ENCODE peak calls at places on chromosomes 4 and X, in four cellular contexts. One of them, this sample, is unnamed.

GRCh38 chr4:87278335-87278794 is 44.3 kb downstream of the HSD17B13 start:
- DNase-seq in WTC11: no peak
- DNase-seq in GM12878: no peak
- DNase-seq in K562: no peak
- DNase-seq in this sample: peak

GRCh38 chr4:100175853-100176252 is 14.4 kb downstream of the DDIT4L start:
- DNase-seq in WTC11: no peak
- DNase-seq in GM12878: no peak
- DNase-seq in K562: no peak
- DNase-seq in this sample: no peak

GRCh38 chrX:68415289-68415688 is 18.0 kb downstream of the OPHN1 start:
- DNase-seq in WTC11: no peak
- DNase-seq in GM12878: no peak
- DNase-seq in K562: no peak
- DNase-seq in this sample: no peak

GRCh38 chrX:1477801-1478458 is 25.2 kb upstream of the ASMTL start:
- DNase-seq in WTC11: no peak
- DNase-seq in GM12878: no peak
- DNase-seq in K562: no peak
- DNase-seq in this sample: no peak

GRCh38 chr4:127868196-127868595 is 12.5 kb upstream of the PLK4 start:
- DNase-seq in WTC11: no peak
- DNase-seq in GM12878: no peak
- DNase-seq in K562: no peak
- DNase-seq in this sample: no peak

GRCh38 chr4:122836941-122837340 is 10.3 kb downstream of the FGF2 start:
- DNase-seq in WTC11: no peak
- DNase-seq in GM12878: no peak
- DNase-seq in K562: no peak
- DNase-seq in this sample: no peak

GRCh38 chr4:61462451-61463326 is 262.6 kb downstream of the ADGRL3 start:
- DNase-seq in WTC11: no peak
- DNase-seq in GM12878: no peak
- DNase-seq in K562: no peak
- DNase-seq in this sample: peak

GRCh38 chr4:112189754-112190153 is 41.8 kb upstream of the AP1AR start:
- DNase-seq in WTC11: no peak
- DNase-seq in GM12878: no peak
- DNase-seq in K562: no peak
- DNase-seq in this sample: no peak

GRCh38 chrX:40107291-40108083 is 9.7 kb upstream of the BCOR start:
- DNase-seq in WTC11: no peak
- DNase-seq in GM12878: no peak
- DNase-seq in K562: no peak
- DNase-seq in this sample: no peak

GRCh38 chr4:83323136-83323535 is 11.5 kb downstream of the HPSE start:
- DNase-seq in WTC11: no peak
- DNase-seq in GM12878: no peak
- DNase-seq in K562: no peak
- DNase-seq in this sample: peak

GRCh38 chr4:83326546-83326945 is 8.1 kb downstream of the HPSE start:
- DNase-seq in WTC11: no peak
- DNase-seq in GM12878: no peak
- DNase-seq in K562: no peak
- DNase-seq in this sample: no peak

GRCh38 chr4:83316459-83317170 is 18.0 kb downstream of the HPSE start:
- DNase-seq in WTC11: no peak
- DNase-seq in GM12878: no peak
- DNase-seq in K562: no peak
- DNase-seq in this sample: no peak

DNA sequence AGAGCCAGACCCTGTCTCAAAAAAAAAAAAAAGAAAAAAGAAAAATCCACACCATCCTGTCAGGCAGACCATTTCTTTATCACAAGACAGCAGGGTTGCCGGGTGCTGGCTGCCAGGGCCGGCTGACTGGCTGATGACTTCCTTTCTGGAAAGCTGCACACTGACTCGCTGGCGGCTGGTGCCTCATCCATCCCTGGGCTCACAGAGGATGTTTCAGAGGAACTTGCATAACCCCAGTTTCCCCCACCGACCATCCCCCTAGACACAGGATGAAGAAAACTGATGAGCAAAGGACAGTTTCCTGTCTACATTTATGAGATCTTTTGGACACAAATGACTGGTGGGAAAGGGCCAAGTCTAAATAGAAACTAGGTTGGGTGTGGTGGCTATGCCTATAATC is 14.1 kb downstream of the HPSE start:
- DNase-seq in WTC11: no peak
- DNase-seq in GM12878: no peak
- DNase-seq in K562: no peak
- DNase-seq in this sample: no peak
- TF ChIP-seq ETV6 in WTC11: no peak
- TF ChIP-seq ETV6 in GM12878: no peak
- TF ChIP-seq ETV6 in K562: no peak
- TF ChIP-seq ETV6 in this sample: no peak

GRCh38 chr4:47914926-47915237 is 499 bp upstream of the NFXL1 start:
- DNase-seq in WTC11: no peak
- DNase-seq in GM12878: no peak
- DNase-seq in K562: no peak
- DNase-seq in this sample: no peak
- TF ChIP-seq ETV6 in WTC11: no peak
- TF ChIP-seq ETV6 in GM12878: no peak
- TF ChIP-seq ETV6 in K562: no peak
- TF ChIP-seq ETV6 in this sample: no peak

DNA sequence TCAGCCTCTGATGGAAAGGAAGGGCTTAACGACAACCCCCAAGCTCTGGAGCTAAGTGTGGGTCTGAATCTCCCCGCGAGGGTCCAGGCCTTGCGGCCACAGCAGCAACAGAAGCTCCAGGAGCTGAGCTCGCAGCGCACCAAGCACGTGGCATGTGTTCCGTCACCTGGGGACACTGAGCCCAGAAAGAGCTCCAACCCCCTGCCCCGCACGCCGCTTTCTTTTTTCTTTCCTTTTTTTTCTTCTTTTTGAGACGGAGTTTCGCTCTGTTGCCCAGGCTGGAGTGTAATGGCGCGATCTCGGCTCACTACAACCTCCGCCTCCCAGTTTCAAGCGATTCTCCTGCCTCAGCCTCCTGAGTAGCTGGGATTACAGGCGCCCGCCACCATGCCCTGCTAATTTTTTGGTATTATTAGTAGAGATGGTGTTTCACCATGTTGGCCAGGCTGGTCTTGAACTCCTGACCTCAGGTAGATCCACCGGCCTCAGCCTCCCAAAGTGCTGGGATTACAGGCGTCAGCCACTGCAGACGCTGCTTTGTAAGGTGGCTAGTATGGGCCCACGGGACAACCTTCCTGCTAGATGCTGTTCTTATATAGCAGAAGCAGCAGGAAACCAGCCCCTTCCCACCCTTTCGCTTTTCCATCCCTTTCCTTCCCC is 685 bp upstream of the TNIP2 start:
- DNase-seq in WTC11: no peak
- DNase-seq in GM12878: no peak
- DNase-seq in K562: no peak
- DNase-seq in this sample: no peak
- TF ChIP-seq ETV6 in WTC11: no peak
- TF ChIP-seq ETV6 in GM12878: no peak
- TF ChIP-seq ETV6 in K562: no peak
- TF ChIP-seq ETV6 in this sample: no peak

DNA sequence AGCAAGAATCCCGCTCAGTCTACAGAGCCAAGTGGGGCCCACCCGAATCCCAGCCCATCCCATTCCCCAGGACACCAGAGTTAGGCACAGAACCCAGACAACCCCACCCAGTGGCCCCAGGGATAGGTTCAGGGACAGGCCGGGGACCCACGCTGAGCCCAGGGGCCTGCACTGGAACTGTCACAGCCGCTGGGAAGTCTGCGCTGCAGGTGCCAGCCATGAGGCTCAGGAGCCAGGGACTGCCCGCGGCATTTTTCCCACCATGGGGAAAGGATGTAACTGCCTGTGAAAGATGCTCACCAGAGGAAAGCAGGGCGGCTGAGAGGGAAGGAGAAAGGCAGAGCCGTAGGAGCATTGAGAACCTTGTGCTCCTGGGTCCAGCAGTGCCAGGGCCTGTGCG is 12.0 kb downstream of the EVC2 start:
- DNase-seq in WTC11: no peak
- DNase-seq in GM12878: no peak
- DNase-seq in K562: no peak
- DNase-seq in this sample: no peak
- TF ChIP-seq ETV6 in WTC11: no peak
- TF ChIP-seq ETV6 in GM12878: no peak
- TF ChIP-seq ETV6 in K562: no peak
- TF ChIP-seq ETV6 in this sample: no peak

DNA sequence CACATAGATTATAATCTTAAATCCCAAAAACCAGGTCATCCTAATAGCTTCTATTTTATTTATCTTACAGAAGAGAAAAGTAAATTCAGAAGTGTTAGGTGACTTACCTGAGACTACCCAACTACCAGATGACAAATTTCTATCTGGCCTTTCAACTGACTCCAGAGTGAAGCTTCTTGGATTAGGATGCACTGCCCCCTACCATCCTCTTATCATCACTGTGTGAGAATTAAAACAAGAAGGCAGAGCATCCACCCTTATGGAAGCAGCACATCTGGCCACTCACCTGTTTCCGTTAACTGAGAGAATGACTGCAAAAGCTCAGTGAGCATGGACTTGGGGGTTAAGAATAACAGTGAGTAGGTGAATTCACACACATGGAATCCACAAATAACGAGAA is 502.6 kb upstream of the TECRL start:
- DNase-seq in WTC11: peak
- DNase-seq in GM12878: no peak
- DNase-seq in K562: no peak
- DNase-seq in this sample: no peak
- TF ChIP-seq ETV6 in WTC11: no peak
- TF ChIP-seq ETV6 in GM12878: no peak
- TF ChIP-seq ETV6 in K562: no peak
- TF ChIP-seq ETV6 in this sample: no peak

DNA sequence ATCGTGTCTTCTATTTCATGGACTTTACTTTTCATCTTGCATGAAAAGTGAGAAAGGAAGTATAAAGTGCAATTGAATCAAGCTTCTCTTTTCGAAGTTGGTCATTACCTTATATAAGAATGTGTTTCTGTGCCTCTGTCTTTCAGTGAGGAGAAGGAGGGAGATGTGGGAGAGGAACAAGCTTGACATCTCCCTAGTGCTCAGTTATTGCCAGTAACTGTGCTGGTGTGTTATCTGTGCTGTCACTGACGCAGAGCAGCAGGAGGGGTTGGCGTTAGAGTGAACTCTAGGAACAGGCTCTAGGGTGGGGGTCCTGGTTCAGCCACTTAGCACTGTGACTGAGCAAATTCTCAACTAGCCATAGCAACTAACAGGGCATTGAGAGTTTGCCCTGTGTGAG is 34.0 kb upstream of the TBC1D9 start:
- DNase-seq in WTC11: no peak
- DNase-seq in GM12878: no peak
- DNase-seq in K562: no peak
- DNase-seq in this sample: no peak
- TF ChIP-seq ETV6 in WTC11: no peak
- TF ChIP-seq ETV6 in GM12878: no peak
- TF ChIP-seq ETV6 in K562: no peak
- TF ChIP-seq ETV6 in this sample: no peak

GRCh38 chr4:53962516-53963225 is 101.7 kb downstream of the CHIC2 start:
- DNase-seq in WTC11: no peak
- DNase-seq in GM12878: no peak
- DNase-seq in K562: no peak
- DNase-seq in this sample: no peak

GRCh38 chr4:53960843-53961242 is 103.6 kb downstream of the CHIC2 start:
- DNase-seq in WTC11: no peak
- DNase-seq in GM12878: no peak
- DNase-seq in K562: no peak
- DNase-seq in this sample: no peak

GRCh38 chr4:53956454-53956853 is 108.0 kb downstream of the CHIC2 start:
- DNase-seq in WTC11: no peak
- DNase-seq in GM12878: no peak
- DNase-seq in K562: no peak
- DNase-seq in this sample: no peak

GRCh38 chr4:53956053-53956452 is 108.4 kb downstream of the CHIC2 start:
- DNase-seq in WTC11: no peak
- DNase-seq in GM12878: no peak
- DNase-seq in K562: no peak
- DNase-seq in this sample: no peak

GRCh38 chr4:53959373-53959772 is 105.0 kb downstream of the CHIC2 start:
- DNase-seq in WTC11: no peak
- DNase-seq in GM12878: no peak
- DNase-seq in K562: no peak
- DNase-seq in this sample: no peak
- TF ChIP-seq ETV6 in WTC11: no peak
- TF ChIP-seq ETV6 in GM12878: no peak
- TF ChIP-seq ETV6 in K562: no peak
- TF ChIP-seq ETV6 in this sample: no peak

GRCh38 chr4:85860066-85860465 is 385.1 kb downstream of the ARHGAP24 start:
- DNase-seq in WTC11: no peak
- DNase-seq in GM12878: no peak
- DNase-seq in K562: no peak
- DNase-seq in this sample: no peak

GRCh38 chr4:85865256-85865655 is 390.3 kb downstream of the ARHGAP24 start:
- DNase-seq in WTC11: no peak
- DNase-seq in GM12878: no peak
- DNase-seq in K562: no peak
- DNase-seq in this sample: no peak

GRCh38 chr4:85864806-85865205 is 389.9 kb downstream of the ARHGAP24 start:
- DNase-seq in WTC11: no peak
- DNase-seq in GM12878: no peak
- DNase-seq in K562: no peak
- DNase-seq in this sample: no peak

GRCh38 chr4:85862896-85863295 is 387.9 kb downstream of the ARHGAP24 start:
- DNase-seq in WTC11: no peak
- DNase-seq in GM12878: no peak
- DNase-seq in K562: no peak
- DNase-seq in this sample: no peak

DNA sequence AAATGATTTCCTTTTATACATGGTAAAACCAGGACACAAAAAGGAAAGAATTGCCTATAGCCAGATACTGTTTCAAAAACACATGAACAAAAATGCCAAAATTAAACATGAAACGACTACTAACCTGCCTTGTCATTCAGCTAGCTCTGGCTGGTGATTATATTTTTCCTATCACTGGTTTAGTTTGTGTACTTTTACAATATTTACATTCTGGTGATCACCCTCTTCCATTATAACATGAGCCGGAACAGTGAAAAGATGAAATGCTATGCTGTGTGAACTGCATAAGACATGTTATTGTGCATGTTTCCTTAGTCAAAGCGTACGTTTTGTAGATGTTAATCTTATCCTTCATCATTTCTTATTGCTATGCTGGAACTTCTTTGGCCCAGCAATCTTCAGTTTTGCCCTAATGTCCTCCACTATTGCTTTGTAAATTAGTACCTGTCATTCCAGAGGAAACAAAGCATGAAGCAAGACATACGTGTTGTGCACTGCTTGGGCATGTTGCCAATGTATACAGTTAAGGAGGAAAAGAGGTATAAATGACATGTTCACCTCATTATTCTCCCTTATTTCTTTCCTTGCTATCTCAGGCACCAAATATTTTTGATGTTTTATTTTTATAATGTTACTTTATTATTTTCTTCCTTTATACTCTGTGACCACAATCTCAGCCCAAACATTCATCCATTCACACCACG is 386.3 kb downstream of the ARHGAP24 start:
- DNase-seq in WTC11: no peak
- DNase-seq in GM12878: no peak
- DNase-seq in K562: no peak
- DNase-seq in this sample: no peak
- TF ChIP-seq ETV6 in WTC11: no peak
- TF ChIP-seq ETV6 in GM12878: no peak
- TF ChIP-seq ETV6 in K562: no peak
- TF ChIP-seq ETV6 in this sample: no peak

This sample was measured in HepG2.